ENCODE peak calls at places on chromosome 6, in four cellular contexts. V, O, U and A are unnamed samples.
A peak's percentile ranks its signal among the peaks of the same experiment; 100 is the strongest.

GRCh38 chr6:160022793-160023192 is 53.9 kb downstream of the IGF2R start:
- DNase-seq in V (no peak), O (no peak), U (no peak), A (no peak)

GRCh38 chr6:49409951-49410542 is 53.0 kb downstream of the MMUT start:
- DNase-seq in V (peak; percentile 51), O (peak; percentile 83), U (peak; percentile 6), A (peak; percentile 3)

GRCh38 chr6:133964052-133964451 is 11.0 kb downstream of the TBPL1 start:
- DNase-seq in V (no peak), O (peak; percentile 62), U (no peak), A (no peak)

GRCh38 chr6:17280552-17281090 is 540 bp upstream of the RBM24 start:
- DNase-seq in V (no peak), O (peak; percentile 31), U (peak; percentile 33), A (no peak)

GRCh38 chr6:22145823-22146379 is 150.9 kb downstream of the PRL start:
- DNase-seq in V (peak; percentile 54), O (peak; percentile 77), U (peak; percentile 78), A (peak; percentile 45)

GRCh38 chr6:36780517-36781210 is 58.6 kb downstream of the CPNE5 start:
- DNase-seq in V (peak; percentile 12), O (no peak), U (no peak), A (no peak)

GRCh38 chr6:7550433-7550801 is 8.9 kb downstream of the DSP start:
- DNase-seq in V (no peak), O (no peak), U (no peak), A (no peak)

GRCh38 chr6:53326372-53327016 is 22.3 kb downstream of the ELOVL5 start:
- DNase-seq in V (peak; percentile 85), O (peak; percentile 95), U (no peak), A (no peak)

GRCh38 chr6:17413313-17413750 is 19.9 kb downstream of the CAP2 start:
- DNase-seq in V (peak; percentile 68), O (peak; percentile 17), U (no peak), A (no peak)

GRCh38 chr6:138557147-138557546 is 57.9 kb upstream of the NHSL1 start:
- DNase-seq in V (no peak), O (no peak), U (no peak), A (no peak)

GRCh38 chr6:112311950-112312547 is 35.1 kb upstream of the RFPL4B start:
- DNase-seq in V (no peak), O (peak; percentile 59), U (no peak), A (no peak)

GRCh38 chr6:43718387-43719105 is 31.0 kb upstream of the MRPS18A start:
- DNase-seq in V (no peak), O (no peak), U (no peak), A (no peak)

GRCh38 chr6:156943167-156943566 is 166.0 kb downstream of the ARID1B start:
- DNase-seq in V (no peak), O (no peak), U (no peak), A (no peak)